ENCODE peak calls at places on chromosomes 6 and 20, in six cellular contexts. One of them, this sample, is unnamed.

GRCh38 chr6:42349753-42350573 is 101.8 kb downstream of the TRERF1 start:
- DNase-seq in cardiac muscle cell: no peak
- DNase-seq in endothelial cell: no peak
- DNase-seq in fibroblast of pulmonary artery: no peak
- DNase-seq in GM20000: no peak
- DNase-seq in AG04450: no peak
- DNase-seq in this sample: no peak

GRCh38 chr6:52271852-52272460 is 12.6 kb downstream of the MCM3 start:
- DNase-seq in endothelial cell: no peak
- DNase-seq in AG04450: no peak
- DNase-seq in fibroblast of pulmonary artery: peak
- DNase-seq in cardiac muscle cell: peak
- DNase-seq in GM20000: no peak
- DNase-seq in this sample: no peak

GRCh38 chr6:33080127-33081089 is 4.6 kb downstream of the HLA-DPB1 start:
- DNase-seq in AG04450: no peak
- DNase-seq in endothelial cell: peak
- DNase-seq in fibroblast of pulmonary artery: peak
- DNase-seq in GM20000: peak
- DNase-seq in cardiac muscle cell: peak
- DNase-seq in this sample: no peak

GRCh38 chr20:6636209-6637159 is 131.0 kb upstream of the BMP2 start:
- DNase-seq in cardiac muscle cell: peak
- DNase-seq in endothelial cell: peak
- DNase-seq in AG04450: peak
- DNase-seq in fibroblast of pulmonary artery: peak
- DNase-seq in GM20000: no peak
- DNase-seq in this sample: no peak

GRCh38 chr20:54257090-54257816 is 49.4 kb downstream of the PFDN4 start:
- DNase-seq in fibroblast of pulmonary artery: peak
- DNase-seq in AG04450: peak
- DNase-seq in GM20000: no peak
- DNase-seq in cardiac muscle cell: peak
- DNase-seq in endothelial cell: no peak
- DNase-seq in this sample: no peak

GRCh38 chr6:21053612-21054011 is 519.4 kb downstream of the CDKAL1 start:
- DNase-seq in AG04450: no peak
- DNase-seq in GM20000: no peak
- DNase-seq in endothelial cell: no peak
- DNase-seq in cardiac muscle cell: peak
- DNase-seq in fibroblast of pulmonary artery: peak
- DNase-seq in this sample: no peak

GRCh38 chr6:163490826-163491577 is 76.5 kb downstream of the QKI start:
- DNase-seq in AG04450: peak
- DNase-seq in GM20000: no peak
- DNase-seq in cardiac muscle cell: peak
- DNase-seq in fibroblast of pulmonary artery: peak
- DNase-seq in endothelial cell: no peak
- DNase-seq in this sample: no peak

GRCh38 chr6:25998379-25998778 is 35.8 kb downstream of the TRIM38 start:
- DNase-seq in endothelial cell: no peak
- DNase-seq in AG04450: no peak
- DNase-seq in fibroblast of pulmonary artery: no peak
- DNase-seq in GM20000: no peak
- DNase-seq in cardiac muscle cell: no peak
- DNase-seq in this sample: no peak

GRCh38 chr20:61667056-61667792 is 398.5 kb downstream of the TAF4 start:
- DNase-seq in cardiac muscle cell: no peak
- DNase-seq in endothelial cell: no peak
- DNase-seq in fibroblast of pulmonary artery: no peak
- DNase-seq in AG04450: no peak
- DNase-seq in GM20000: no peak
- DNase-seq in this sample: peak

GRCh38 chr20:17648782-17649730 is 33.0 kb downstream of the RRBP1 start:
- DNase-seq in fibroblast of pulmonary artery: no peak
- DNase-seq in cardiac muscle cell: no peak
- DNase-seq in AG04450: no peak
- DNase-seq in GM20000: peak
- DNase-seq in endothelial cell: peak
- DNase-seq in this sample: peak

GRCh38 chr20:6008254-6008653 is 45.6 kb downstream of the LRRN4 start:
- DNase-seq in cardiac muscle cell: peak
- DNase-seq in AG04450: peak
- DNase-seq in GM20000: no peak
- DNase-seq in fibroblast of pulmonary artery: peak
- DNase-seq in endothelial cell: no peak
- DNase-seq in this sample: no peak

GRCh38 chr6:129516787-129517186 is 193.2 kb downstream of the ARHGAP18 start:
- DNase-seq in AG04450: no peak
- DNase-seq in endothelial cell: no peak
- DNase-seq in GM20000: no peak
- DNase-seq in cardiac muscle cell: no peak
- DNase-seq in fibroblast of pulmonary artery: no peak
- DNase-seq in this sample: no peak

GRCh38 chr6:156425374-156425773 is 351.8 kb upstream of the ARID1B start:
- DNase-seq in GM20000: no peak
- DNase-seq in AG04450: peak
- DNase-seq in fibroblast of pulmonary artery: peak
- DNase-seq in cardiac muscle cell: peak
- DNase-seq in endothelial cell: no peak
- DNase-seq in this sample: no peak

GRCh38 chr6:147772724-147773123 is 264.2 kb downstream of the SAMD5 start:
- DNase-seq in endothelial cell: no peak
- DNase-seq in fibroblast of pulmonary artery: no peak
- DNase-seq in AG04450: no peak
- DNase-seq in GM20000: no peak
- DNase-seq in cardiac muscle cell: no peak
- DNase-seq in this sample: no peak

GRCh38 chr6:131377112-131377511 is 195.9 kb upstream of the ARG1 start:
- DNase-seq in endothelial cell: no peak
- DNase-seq in AG04450: no peak
- DNase-seq in GM20000: no peak
- DNase-seq in fibroblast of pulmonary artery: no peak
- DNase-seq in cardiac muscle cell: no peak
- DNase-seq in this sample: no peak

GRCh38 chr6:151475653-151476523 is 17.9 kb upstream of the CCDC170 start:
- DNase-seq in AG04450: no peak
- DNase-seq in cardiac muscle cell: peak
- DNase-seq in endothelial cell: peak
- DNase-seq in GM20000: peak
- DNase-seq in fibroblast of pulmonary artery: peak
- DNase-seq in this sample: no peak

GRCh38 chr6:90584636-90585255 is 2.1 kb downstream of the MAP3K7 start:
- DNase-seq in cardiac muscle cell: no peak
- DNase-seq in fibroblast of pulmonary artery: peak
- DNase-seq in GM20000: no peak
- DNase-seq in AG04450: no peak
- DNase-seq in endothelial cell: no peak
- DNase-seq in this sample: no peak

GRCh38 chr6:166588691-166589333 is 2.3 kb upstream of the RAMACL start:
- DNase-seq in GM20000: peak
- DNase-seq in fibroblast of pulmonary artery: peak
- DNase-seq in AG04450: peak
- DNase-seq in endothelial cell: no peak
- DNase-seq in cardiac muscle cell: peak
- DNase-seq in this sample: no peak

GRCh38 chr6:133631421-133631820 is 257.5 kb upstream of the TCF21 start:
- DNase-seq in endothelial cell: no peak
- DNase-seq in AG04450: no peak
- DNase-seq in cardiac muscle cell: peak
- DNase-seq in fibroblast of pulmonary artery: peak
- DNase-seq in GM20000: no peak
- DNase-seq in this sample: no peak
- TF ChIP-seq CTCF in endothelial cell: no peak
- TF ChIP-seq CTCF in AG04450: peak
- TF ChIP-seq CTCF in cardiac muscle cell: peak
- TF ChIP-seq CTCF in fibroblast of pulmonary artery: peak
- TF ChIP-seq CTCF in GM20000: no peak
- TF ChIP-seq CTCF in this sample: peak

GRCh38 chr20:51715028-51715872 is 52.9 kb downstream of the ATP9A start:
- DNase-seq in endothelial cell: no peak
- DNase-seq in cardiac muscle cell: no peak
- DNase-seq in fibroblast of pulmonary artery: no peak
- DNase-seq in GM20000: no peak
- DNase-seq in AG04450: no peak
- DNase-seq in this sample: no peak

GRCh38 chr20:51713213-51713598 is 55.0 kb downstream of the ATP9A start:
- DNase-seq in fibroblast of pulmonary artery: no peak
- DNase-seq in cardiac muscle cell: no peak
- DNase-seq in GM20000: no peak
- DNase-seq in endothelial cell: no peak
- DNase-seq in AG04450: no peak
- DNase-seq in this sample: no peak

GRCh38 chr20:51711426-51711825 is 56.8 kb downstream of the ATP9A start:
- DNase-seq in cardiac muscle cell: no peak
- DNase-seq in fibroblast of pulmonary artery: no peak
- DNase-seq in AG04450: no peak
- DNase-seq in endothelial cell: no peak
- DNase-seq in GM20000: no peak
- DNase-seq in this sample: no peak

GRCh38 chr20:51710503-51710902 is 57.7 kb downstream of the ATP9A start:
- DNase-seq in AG04450: no peak
- DNase-seq in endothelial cell: no peak
- DNase-seq in GM20000: no peak
- DNase-seq in fibroblast of pulmonary artery: no peak
- DNase-seq in cardiac muscle cell: no peak
- DNase-seq in this sample: no peak

GRCh38 chr20:51712501-51713212 is 55.5 kb downstream of the ATP9A start:
- DNase-seq in endothelial cell: peak
- DNase-seq in AG04450: no peak
- DNase-seq in GM20000: no peak
- DNase-seq in cardiac muscle cell: peak
- DNase-seq in fibroblast of pulmonary artery: peak
- DNase-seq in this sample: no peak
- TF ChIP-seq CTCF in endothelial cell: peak
- TF ChIP-seq CTCF in AG04450: peak
- TF ChIP-seq CTCF in GM20000: no peak
- TF ChIP-seq CTCF in cardiac muscle cell: peak
- TF ChIP-seq CTCF in fibroblast of pulmonary artery: peak
- TF ChIP-seq CTCF in this sample: peak

GRCh38 chr6:118565317-118565960 is 17.3 kb downstream of the PLN start:
- DNase-seq in cardiac muscle cell: no peak
- DNase-seq in fibroblast of pulmonary artery: no peak
- DNase-seq in GM20000: peak
- DNase-seq in AG04450: no peak
- DNase-seq in endothelial cell: no peak
- DNase-seq in this sample: no peak
- TF ChIP-seq CTCF in cardiac muscle cell: peak
- TF ChIP-seq CTCF in fibroblast of pulmonary artery: peak
- TF ChIP-seq CTCF in GM20000: peak
- TF ChIP-seq CTCF in AG04450: peak
- TF ChIP-seq CTCF in endothelial cell: no peak
- TF ChIP-seq CTCF in this sample: peak

GRCh38 chr6:169096326-169096882 is 157.2 kb downstream of the THBS2 start:
- DNase-seq in fibroblast of pulmonary artery: no peak
- DNase-seq in endothelial cell: no peak
- DNase-seq in cardiac muscle cell: no peak
- DNase-seq in AG04450: no peak
- DNase-seq in GM20000: no peak
- DNase-seq in this sample: no peak
- TF ChIP-seq CTCF in fibroblast of pulmonary artery: no peak
- TF ChIP-seq CTCF in endothelial cell: no peak
- TF ChIP-seq CTCF in cardiac muscle cell: peak
- TF ChIP-seq CTCF in AG04450: peak
- TF ChIP-seq CTCF in GM20000: no peak
- TF ChIP-seq CTCF in this sample: peak

DNA sequence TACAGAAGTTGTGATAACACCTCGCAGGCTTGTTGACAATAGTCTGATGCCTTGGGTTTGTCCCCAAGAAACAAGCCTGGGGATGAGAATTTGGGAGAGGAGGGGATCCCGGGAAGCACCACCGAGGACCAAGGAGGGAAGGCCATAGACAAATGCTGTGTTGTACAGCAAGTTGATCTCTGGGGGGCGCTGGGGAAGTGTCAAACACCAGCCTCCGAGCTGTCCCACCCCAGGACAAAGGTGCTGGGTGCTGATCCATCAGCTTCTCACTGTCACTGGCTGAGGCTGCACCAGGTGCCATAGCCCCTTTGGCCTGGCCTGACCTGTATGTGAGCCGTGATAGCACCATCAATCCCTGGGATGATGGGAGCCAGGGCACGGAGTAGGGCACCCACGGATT is 64.0 kb downstream of the SYNDIG1 start:
- DNase-seq in GM20000: no peak
- DNase-seq in cardiac muscle cell: no peak
- DNase-seq in AG04450: no peak
- DNase-seq in endothelial cell: no peak
- DNase-seq in fibroblast of pulmonary artery: no peak
- DNase-seq in this sample: no peak
- TF ChIP-seq CTCF in GM20000: no peak
- TF ChIP-seq CTCF in cardiac muscle cell: no peak
- TF ChIP-seq CTCF in AG04450: no peak
- TF ChIP-seq CTCF in endothelial cell: no peak
- TF ChIP-seq CTCF in fibroblast of pulmonary artery: no peak
- TF ChIP-seq CTCF in this sample: no peak

DNA sequence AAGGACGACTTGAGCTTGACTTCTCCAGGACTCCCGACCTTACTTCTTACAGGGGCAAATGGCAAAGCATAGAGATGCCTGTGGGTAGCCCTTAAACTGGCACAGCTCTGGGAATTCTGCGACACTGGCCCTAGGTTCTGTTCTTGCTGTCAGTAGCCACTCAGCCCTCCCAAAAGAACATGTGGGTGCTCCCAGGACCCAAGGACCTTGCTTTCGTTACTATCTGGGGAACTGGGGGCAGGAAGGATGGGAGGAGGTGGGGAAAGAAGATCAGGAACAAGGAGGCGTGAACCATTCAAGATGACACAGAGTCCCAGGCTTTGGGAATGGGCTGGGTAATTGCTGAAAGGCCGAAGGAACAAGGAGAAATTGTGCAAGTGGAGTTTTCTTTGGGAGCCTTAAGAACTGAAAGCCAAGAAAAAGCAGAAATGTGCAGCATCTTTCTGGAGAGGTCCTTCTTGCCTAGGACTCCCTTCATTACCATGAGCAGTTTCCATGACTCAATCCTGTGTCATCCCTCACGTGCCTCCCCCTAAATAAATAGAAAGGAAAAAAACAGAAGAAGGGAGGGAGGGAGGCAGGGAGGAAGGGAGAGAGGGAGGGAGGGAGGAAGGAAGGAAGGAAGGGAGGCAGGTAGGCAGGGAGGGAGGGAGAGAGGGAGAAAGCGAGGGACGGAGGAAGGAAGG is 284.6 kb upstream of the FOXQ1 start:
- DNase-seq in GM20000: no peak
- DNase-seq in AG04450: peak
- DNase-seq in endothelial cell: no peak
- DNase-seq in cardiac muscle cell: no peak
- DNase-seq in fibroblast of pulmonary artery: no peak
- DNase-seq in this sample: no peak
- TF ChIP-seq CTCF in GM20000: no peak
- TF ChIP-seq CTCF in AG04450: no peak
- TF ChIP-seq CTCF in endothelial cell: no peak
- TF ChIP-seq CTCF in cardiac muscle cell: no peak
- TF ChIP-seq CTCF in fibroblast of pulmonary artery: no peak
- TF ChIP-seq CTCF in this sample: no peak

GRCh38 chr20:48723308-48724264 is 104.2 kb downstream of the PREX1 start:
- DNase-seq in GM20000: no peak
- DNase-seq in AG04450: no peak
- DNase-seq in endothelial cell: no peak
- DNase-seq in cardiac muscle cell: peak
- DNase-seq in fibroblast of pulmonary artery: no peak
- DNase-seq in this sample: peak
- TF ChIP-seq CTCF in GM20000: no peak
- TF ChIP-seq CTCF in AG04450: no peak
- TF ChIP-seq CTCF in endothelial cell: no peak
- TF ChIP-seq CTCF in cardiac muscle cell: no peak
- TF ChIP-seq CTCF in fibroblast of pulmonary artery: no peak
- TF ChIP-seq CTCF in this sample: peak

GRCh38 chr6:66638099-66638498 is 931.1 kb upstream of the EYS start:
- DNase-seq in GM20000: no peak
- DNase-seq in AG04450: no peak
- DNase-seq in endothelial cell: no peak
- DNase-seq in fibroblast of pulmonary artery: no peak
- DNase-seq in cardiac muscle cell: peak
- DNase-seq in this sample: no peak
- TF ChIP-seq CTCF in GM20000: no peak
- TF ChIP-seq CTCF in AG04450: no peak
- TF ChIP-seq CTCF in endothelial cell: no peak
- TF ChIP-seq CTCF in fibroblast of pulmonary artery: no peak
- TF ChIP-seq CTCF in cardiac muscle cell: no peak
- TF ChIP-seq CTCF in this sample: no peak

This sample was measured in chondrocyte.